ENCODE peak calls at places on chromosomes 4 and X, in eight cellular contexts. G, B, D, S, T, O, H and K are unnamed samples.

GRCh38 chr4:78131403-78131802 is 74.3 kb downstream of the FRAS1 start:
- DNase-seq in G (no peak), B (no peak), D (peak), S (no peak), T (no peak), O (peak), H (no peak), K (no peak)

GRCh38 chr4:189364032-189364449 is 576.6 kb upstream of the FRG1 start:
- DNase-seq in G (no peak), B (no peak), D (peak), S (no peak), T (no peak), O (no peak), H (no peak), K (no peak)

GRCh38 chr4:94420356-94420755 is 31.4 kb upstream of the PDLIM5 start:
- DNase-seq in G (no peak), B (no peak), D (no peak), S (peak), T (no peak), O (no peak), H (no peak), K (no peak)

GRCh38 chr4:160423879-160424451 is 1321.1 kb downstream of the RAPGEF2 start:
- DNase-seq in G (peak), B (no peak), D (peak), S (no peak), T (no peak), O (no peak), H (no peak), K (no peak)

GRCh38 chr4:26074672-26075071 is 160.7 kb downstream of the SMIM20 start:
- DNase-seq in G (no peak), B (no peak), D (no peak), S (no peak), T (no peak), O (peak), H (peak), K (no peak)

GRCh38 chr4:80183196-80184052 is 13.9 kb upstream of the PRDM8 start:
- DNase-seq in G (no peak), B (peak), D (no peak), S (no peak), T (no peak), O (peak), H (peak), K (peak)

GRCh38 chrX:34884693-34885277 is 57.8 kb upstream of the FAM47B start:
- DNase-seq in G (peak), B (no peak), D (peak), S (no peak), T (peak), O (no peak), H (no peak), K (no peak)

GRCh38 chr4:948936-949300 is 16.7 kb downstream of the TMEM175 start:
- DNase-seq in G (no peak), B (no peak), D (no peak), S (no peak), T (no peak), O (no peak), H (no peak), K (no peak)

GRCh38 chr4:38678078-38678477 is 14.1 kb downstream of the KLF3 start:
- DNase-seq in G (peak), B (no peak), D (peak), S (peak), T (peak), O (no peak), H (no peak), K (no peak)

GRCh38 chrX:153845195-153845594 is 14.9 kb upstream of the PDZD4 start:
- DNase-seq in G (no peak), B (no peak), D (no peak), S (no peak), T (no peak), O (no peak), H (no peak), K (no peak)

GRCh38 chrX:75061701-75062100 is 94.4 kb downstream of the ABCB7 start:
- DNase-seq in G (no peak), B (no peak), D (peak), S (no peak), T (peak), O (no peak), H (no peak), K (no peak)

GRCh38 chr4:180059216-180059881 is 2183.9 kb upstream of the TENM3 start:
- DNase-seq in G (peak), B (peak), D (no peak), S (no peak), T (no peak), O (peak), H (no peak), K (no peak)

GRCh38 chr4:69054578-69055200 is 41.6 kb upstream of the UGT2B7 start:
- DNase-seq in G (peak), B (no peak), D (peak), S (peak), T (peak), O (no peak), H (no peak), K (no peak)

GRCh38 chrX:46251755-46252154 is 293.5 kb downstream of the ZNF674 start:
- DNase-seq in G (peak), B (no peak), D (peak), S (peak), T (peak), O (no peak), H (no peak), K (no peak)

GRCh38 chr4:849478-850175 is 23.7 kb upstream of the CPLX1 start:
- DNase-seq in G (no peak), B (no peak), D (no peak), S (no peak), T (no peak), O (no peak), H (no peak), K (no peak)

GRCh38 chrX:151397741-151398070 is 700 bp downstream of the VMA21 start:
- DNase-seq in G (peak), B (no peak), D (no peak), S (no peak), T (no peak), O (no peak), H (no peak), K (no peak)

GRCh38 chr4:53929955-53930798 is 134.2 kb downstream of the CHIC2 start:
- DNase-seq in G (peak), B (peak), D (peak), S (peak), T (peak), O (peak), H (peak), K (no peak)

GRCh38 chr4:87406462-87406861 is 15.5 kb upstream of the HSD17B11 start:
- DNase-seq in G (no peak), B (no peak), D (no peak), S (no peak), T (no peak), O (no peak), H (no peak), K (no peak)

GRCh38 chr4:11783588-11783987 is 354.9 kb upstream of the HS3ST1 start:
- DNase-seq in G (no peak), B (no peak), D (peak), S (no peak), T (no peak), O (no peak), H (no peak), K (no peak)

GRCh38 chr4:84708406-84709135 is 125.6 kb downstream of the CDS1 start:
- DNase-seq in G (no peak), B (no peak), D (no peak), S (peak), T (peak), O (no peak), H (no peak), K (no peak)

GRCh38 chr4:10139518-10139917 is 22.9 kb upstream of the WDR1 start:
- DNase-seq in G (no peak), B (no peak), D (no peak), S (no peak), T (no peak), O (no peak), H (no peak), K (no peak)

GRCh38 chr4:951186-951585 is 18.9 kb downstream of the TMEM175 start:
- DNase-seq in G (no peak), B (no peak), D (no peak), S (no peak), T (no peak), O (no peak), H (no peak), K (no peak)

GRCh38 chr4:54783402-54784110 is 125.8 kb downstream of the KIT start:
- DNase-seq in G (peak), B (no peak), D (no peak), S (no peak), T (no peak), O (no peak), H (no peak), K (no peak)

GRCh38 chr4:131644619-131645018 is 1504.5 kb upstream of the PCDH10 start:
- DNase-seq in G (peak), B (peak), D (peak), S (no peak), T (peak), O (no peak), H (no peak), K (no peak)

GRCh38 chr4:168531305-168531704 is 34.5 kb downstream of the PALLD start:
- DNase-seq in G (no peak), B (no peak), D (peak), S (no peak), T (no peak), O (no peak), H (no peak), K (no peak)

GRCh38 chrX:101483705-101484104 is 1.6 kb upstream of the ARMCX4 start:
- DNase-seq in G (no peak), B (no peak), D (no peak), S (no peak), T (no peak), O (no peak), H (no peak), K (no peak)

GRCh38 chr4:682490-683172 is 6.3 kb downstream of the SLC49A3 start:
- DNase-seq in G (no peak), B (no peak), D (no peak), S (no peak), T (no peak), O (no peak), H (no peak), K (no peak)

GRCh38 chrX:129957241-129958099 is 25.0 kb upstream of the BCORL1 start:
- DNase-seq in G (peak), B (peak), D (no peak), S (peak), T (peak), O (peak), H (peak), K (peak)